ENCODE peak calls at places on chromosomes 1 and 21, in ten cellular contexts. One of them, this sample, is unnamed.

GRCh38 chr1:209370616-209371015 is 212.9 kb upstream of the CAMK1G start:
- DNase-seq in T follicular helper cell: no peak
- DNase-seq in amygdala: no peak
- DNase-seq in mesenchymal stem cell: no peak
- DNase-seq in esophagus squamous epithelium: no peak
- DNase-seq in nucleus accumbens: no peak
- DNase-seq in LHCN-M2: no peak
- DNase-seq in NCI-H1092: no peak
- DNase-seq in ovary: no peak
- DNase-seq in activated naive CD4-positive, alpha-beta T cell treated with anti-CD3 and anti-CD28 coated beads, Interleukin-2, amount 10 ng/mL, durations not matched to agents 7 days and 5 days: no peak
- DNase-seq in this sample: no peak

GRCh38 chr1:10808441-10808840 is 12.0 kb upstream of the CASZ1 start:
- DNase-seq in T follicular helper cell: no peak
- DNase-seq in amygdala: no peak
- DNase-seq in mesenchymal stem cell: no peak
- DNase-seq in esophagus squamous epithelium: no peak
- DNase-seq in nucleus accumbens: no peak
- DNase-seq in LHCN-M2: no peak
- DNase-seq in NCI-H1092: no peak
- DNase-seq in ovary: no peak
- DNase-seq in activated naive CD4-positive, alpha-beta T cell treated with anti-CD3 and anti-CD28 coated beads, Interleukin-2, amount 10 ng/mL, durations not matched to agents 7 days and 5 days: no peak
- DNase-seq in this sample: no peak

GRCh38 chr21:25733859-25734653 is 648 bp downstream of the ATP5PF start:
- DNase-seq in T follicular helper cell: no peak
- DNase-seq in amygdala: peak
- DNase-seq in mesenchymal stem cell: peak
- DNase-seq in esophagus squamous epithelium: no peak
- DNase-seq in nucleus accumbens: peak
- DNase-seq in LHCN-M2: peak
- DNase-seq in NCI-H1092: no peak
- DNase-seq in ovary: no peak
- DNase-seq in activated naive CD4-positive, alpha-beta T cell treated with anti-CD3 and anti-CD28 coated beads, Interleukin-2, amount 10 ng/mL, durations not matched to agents 7 days and 5 days: peak
- DNase-seq in this sample: peak

GRCh38 chr21:16407403-16408279 is 677.9 kb downstream of the USP25 start:
- DNase-seq in T follicular helper cell: no peak
- DNase-seq in amygdala: no peak
- DNase-seq in mesenchymal stem cell: no peak
- DNase-seq in esophagus squamous epithelium: no peak
- DNase-seq in nucleus accumbens: no peak
- DNase-seq in LHCN-M2: peak
- DNase-seq in NCI-H1092: no peak
- DNase-seq in ovary: no peak
- DNase-seq in activated naive CD4-positive, alpha-beta T cell treated with anti-CD3 and anti-CD28 coated beads, Interleukin-2, amount 10 ng/mL, durations not matched to agents 7 days and 5 days: no peak
- DNase-seq in this sample: no peak

GRCh38 chr1:164651378-164651951 is 92.5 kb downstream of the PBX1 start:
- DNase-seq in T follicular helper cell: no peak
- DNase-seq in amygdala: no peak
- DNase-seq in mesenchymal stem cell: peak
- DNase-seq in esophagus squamous epithelium: no peak
- DNase-seq in nucleus accumbens: no peak
- DNase-seq in LHCN-M2: no peak
- DNase-seq in NCI-H1092: no peak
- DNase-seq in ovary: peak
- DNase-seq in activated naive CD4-positive, alpha-beta T cell treated with anti-CD3 and anti-CD28 coated beads, Interleukin-2, amount 10 ng/mL, durations not matched to agents 7 days and 5 days: no peak
- DNase-seq in this sample: peak

GRCh38 chr1:5611855-5612254 is 380.4 kb downstream of the NPHP4 start:
- DNase-seq in T follicular helper cell: no peak
- DNase-seq in amygdala: no peak
- DNase-seq in mesenchymal stem cell: no peak
- DNase-seq in esophagus squamous epithelium: no peak
- DNase-seq in nucleus accumbens: no peak
- DNase-seq in LHCN-M2: no peak
- DNase-seq in NCI-H1092: no peak
- DNase-seq in ovary: no peak
- DNase-seq in activated naive CD4-positive, alpha-beta T cell treated with anti-CD3 and anti-CD28 coated beads, Interleukin-2, amount 10 ng/mL, durations not matched to agents 7 days and 5 days: no peak
- DNase-seq in this sample: no peak

GRCh38 chr1:192477630-192478029 is 97.9 kb upstream of the RGS1 start:
- DNase-seq in T follicular helper cell: no peak
- DNase-seq in amygdala: no peak
- DNase-seq in mesenchymal stem cell: peak
- DNase-seq in esophagus squamous epithelium: no peak
- DNase-seq in nucleus accumbens: no peak
- DNase-seq in LHCN-M2: peak
- DNase-seq in NCI-H1092: no peak
- DNase-seq in ovary: no peak
- DNase-seq in activated naive CD4-positive, alpha-beta T cell treated with anti-CD3 and anti-CD28 coated beads, Interleukin-2, amount 10 ng/mL, durations not matched to agents 7 days and 5 days: no peak
- DNase-seq in this sample: peak

GRCh38 chr1:205783904-205784303 is 8.6 kb upstream of the RAB29 start:
- DNase-seq in T follicular helper cell: no peak
- DNase-seq in amygdala: no peak
- DNase-seq in mesenchymal stem cell: no peak
- DNase-seq in esophagus squamous epithelium: no peak
- DNase-seq in nucleus accumbens: no peak
- DNase-seq in LHCN-M2: peak
- DNase-seq in NCI-H1092: no peak
- DNase-seq in ovary: no peak
- DNase-seq in activated naive CD4-positive, alpha-beta T cell treated with anti-CD3 and anti-CD28 coated beads, Interleukin-2, amount 10 ng/mL, durations not matched to agents 7 days and 5 days: no peak
- DNase-seq in this sample: no peak

GRCh38 chr1:248858096-248858890 is 592 bp downstream of the ZNF692 start:
- DNase-seq in T follicular helper cell: no peak
- DNase-seq in amygdala: peak
- DNase-seq in mesenchymal stem cell: peak
- DNase-seq in esophagus squamous epithelium: no peak
- DNase-seq in nucleus accumbens: peak
- DNase-seq in LHCN-M2: peak
- DNase-seq in NCI-H1092: peak
- DNase-seq in ovary: peak
- DNase-seq in activated naive CD4-positive, alpha-beta T cell treated with anti-CD3 and anti-CD28 coated beads, Interleukin-2, amount 10 ng/mL, durations not matched to agents 7 days and 5 days: peak
- DNase-seq in this sample: peak

GRCh38 chr1:92739669-92740524 is 45.0 kb downstream of the EVI5 start:
- DNase-seq in T follicular helper cell: no peak
- DNase-seq in amygdala: no peak
- DNase-seq in mesenchymal stem cell: peak
- DNase-seq in esophagus squamous epithelium: no peak
- DNase-seq in nucleus accumbens: no peak
- DNase-seq in LHCN-M2: no peak
- DNase-seq in NCI-H1092: no peak
- DNase-seq in ovary: no peak
- DNase-seq in activated naive CD4-positive, alpha-beta T cell treated with anti-CD3 and anti-CD28 coated beads, Interleukin-2, amount 10 ng/mL, durations not matched to agents 7 days and 5 days: no peak
- DNase-seq in this sample: no peak

GRCh38 chr1:62396871-62397270 is 40.0 kb upstream of the USP1 start:
- DNase-seq in T follicular helper cell: no peak
- DNase-seq in amygdala: no peak
- DNase-seq in mesenchymal stem cell: no peak
- DNase-seq in esophagus squamous epithelium: no peak
- DNase-seq in nucleus accumbens: no peak
- DNase-seq in LHCN-M2: no peak
- DNase-seq in NCI-H1092: no peak
- DNase-seq in ovary: no peak
- DNase-seq in activated naive CD4-positive, alpha-beta T cell treated with anti-CD3 and anti-CD28 coated beads, Interleukin-2, amount 10 ng/mL, durations not matched to agents 7 days and 5 days: no peak
- DNase-seq in this sample: no peak